ENCODE peak calls at places on chromosomes 13 and 19, in eight cellular contexts. One of them, this sample, is unnamed.

GRCh38 chr13:73851104-73851503 is 283.1 kb downstream of the KLF12 start:
- ATAC-seq in upper lobe of left lung: no peak
- ATAC-seq in HCT116: no peak
- ATAC-seq in A549: no peak
- ATAC-seq in K562: no peak
- ATAC-seq in right lobe of liver: no peak
- ATAC-seq in body of pancreas: no peak
- ATAC-seq in HepG2: no peak
- ATAC-seq in this sample: no peak

GRCh38 chr19:19098084-19098702 is 34.4 kb downstream of the SLC25A42 start:
- ATAC-seq in upper lobe of left lung: no peak
- ATAC-seq in HCT116: peak
- ATAC-seq in A549: no peak
- ATAC-seq in K562: no peak
- ATAC-seq in right lobe of liver: no peak
- ATAC-seq in body of pancreas: no peak
- ATAC-seq in HepG2: peak
- ATAC-seq in this sample: no peak

GRCh38 chr13:49247722-49248432 is at the start of gene CDADC1:
- ATAC-seq in upper lobe of left lung: peak
- ATAC-seq in HCT116: peak
- ATAC-seq in A549: peak
- ATAC-seq in K562: peak
- ATAC-seq in right lobe of liver: peak
- ATAC-seq in body of pancreas: peak
- ATAC-seq in HepG2: peak
- ATAC-seq in this sample: peak

GRCh38 chr13:39326471-39326870 is 276.5 kb downstream of the LHFPL6 start:
- ATAC-seq in upper lobe of left lung: no peak
- ATAC-seq in HCT116: no peak
- ATAC-seq in A549: no peak
- ATAC-seq in K562: no peak
- ATAC-seq in right lobe of liver: no peak
- ATAC-seq in body of pancreas: no peak
- ATAC-seq in HepG2: no peak
- ATAC-seq in this sample: no peak

GRCh38 chr13:98300956-98301641 is 124.0 kb upstream of the RNF113B start:
- ATAC-seq in upper lobe of left lung: no peak
- ATAC-seq in HCT116: no peak
- ATAC-seq in A549: no peak
- ATAC-seq in K562: no peak
- ATAC-seq in right lobe of liver: peak
- ATAC-seq in body of pancreas: peak
- ATAC-seq in HepG2: peak
- ATAC-seq in this sample: peak

GRCh38 chr13:76023644-76024043 is 387.5 kb downstream of the LMO7 start:
- ATAC-seq in upper lobe of left lung: no peak
- ATAC-seq in HCT116: no peak
- ATAC-seq in A549: no peak
- ATAC-seq in K562: no peak
- ATAC-seq in right lobe of liver: no peak
- ATAC-seq in body of pancreas: no peak
- ATAC-seq in HepG2: no peak
- ATAC-seq in this sample: no peak

GRCh38 chr13:18995259-18995873 is 186.3 kb downstream of the TUBA3C start:
- ATAC-seq in upper lobe of left lung: no peak
- ATAC-seq in HCT116: no peak
- ATAC-seq in A549: no peak
- ATAC-seq in K562: no peak
- ATAC-seq in right lobe of liver: peak
- ATAC-seq in body of pancreas: no peak
- ATAC-seq in HepG2: no peak
- ATAC-seq in this sample: no peak

GRCh38 chr13:99959538-99960230 is 11.9 kb downstream of the ZIC5 start:
- ATAC-seq in upper lobe of left lung: no peak
- ATAC-seq in HCT116: no peak
- ATAC-seq in A549: peak
- ATAC-seq in K562: no peak
- ATAC-seq in right lobe of liver: no peak
- ATAC-seq in body of pancreas: no peak
- ATAC-seq in HepG2: no peak
- ATAC-seq in this sample: no peak

GRCh38 chr19:5313307-5313706 is 27.3 kb downstream of the PTPRS start:
- ATAC-seq in upper lobe of left lung: no peak
- ATAC-seq in HCT116: no peak
- ATAC-seq in A549: no peak
- ATAC-seq in K562: no peak
- ATAC-seq in right lobe of liver: no peak
- ATAC-seq in body of pancreas: no peak
- ATAC-seq in HepG2: no peak
- ATAC-seq in this sample: no peak

GRCh38 chr13:73952683-73953082 is 181.5 kb downstream of the KLF12 start:
- ATAC-seq in upper lobe of left lung: no peak
- ATAC-seq in HCT116: no peak
- ATAC-seq in A549: no peak
- ATAC-seq in K562: no peak
- ATAC-seq in right lobe of liver: no peak
- ATAC-seq in body of pancreas: no peak
- ATAC-seq in HepG2: no peak
- ATAC-seq in this sample: no peak

GRCh38 chr19:29404951-29405727 is 120.7 kb upstream of the VSTM2B start:
- ATAC-seq in upper lobe of left lung: no peak
- ATAC-seq in HCT116: no peak
- ATAC-seq in A549: no peak
- ATAC-seq in K562: no peak
- ATAC-seq in right lobe of liver: peak
- ATAC-seq in body of pancreas: no peak
- ATAC-seq in HepG2: no peak
- ATAC-seq in this sample: peak

GRCh38 chr19:10474962-10475451 is 28.1 kb downstream of the KEAP1 start:
- ATAC-seq in upper lobe of left lung: no peak
- ATAC-seq in HCT116: no peak
- ATAC-seq in A549: no peak
- ATAC-seq in K562: peak
- ATAC-seq in right lobe of liver: no peak
- ATAC-seq in body of pancreas: no peak
- ATAC-seq in HepG2: no peak
- ATAC-seq in this sample: no peak

GRCh38 chr13:28384789-28385188 is 110.1 kb downstream of the FLT1 start:
- ATAC-seq in upper lobe of left lung: no peak
- ATAC-seq in HCT116: no peak
- ATAC-seq in A549: no peak
- ATAC-seq in K562: no peak
- ATAC-seq in right lobe of liver: no peak
- ATAC-seq in body of pancreas: no peak
- ATAC-seq in HepG2: no peak
- ATAC-seq in this sample: no peak

GRCh38 chr13:113748862-113749451 is 10.1 kb upstream of the TMEM255B start:
- ATAC-seq in upper lobe of left lung: peak
- ATAC-seq in HCT116: no peak
- ATAC-seq in A549: no peak
- ATAC-seq in K562: no peak
- ATAC-seq in right lobe of liver: no peak
- ATAC-seq in body of pancreas: no peak
- ATAC-seq in HepG2: peak
- ATAC-seq in this sample: no peak

GRCh38 chr19:40414536-40415535 is 1.7 kb upstream of the PRX start:
- ATAC-seq in upper lobe of left lung: no peak
- ATAC-seq in HCT116: no peak
- ATAC-seq in A549: no peak
- ATAC-seq in K562: no peak
- ATAC-seq in right lobe of liver: no peak
- ATAC-seq in body of pancreas: no peak
- ATAC-seq in HepG2: no peak
- ATAC-seq in this sample: no peak

GRCh38 chr13:25310891-25311290 is 9.5 kb downstream of the NUP58 start:
- ATAC-seq in upper lobe of left lung: no peak
- ATAC-seq in HCT116: no peak
- ATAC-seq in A549: no peak
- ATAC-seq in K562: no peak
- ATAC-seq in right lobe of liver: no peak
- ATAC-seq in body of pancreas: no peak
- ATAC-seq in HepG2: no peak
- ATAC-seq in this sample: no peak

GRCh38 chr19:11452814-11453335 is 17.4 kb downstream of the PRKCSH start:
- ATAC-seq in upper lobe of left lung: no peak
- ATAC-seq in HCT116: no peak
- ATAC-seq in A549: no peak
- ATAC-seq in K562: peak
- ATAC-seq in right lobe of liver: no peak
- ATAC-seq in body of pancreas: no peak
- ATAC-seq in HepG2: no peak
- ATAC-seq in this sample: no peak

GRCh38 chr19:14114854-14115253 is 2.7 kb downstream of the PRKACA start:
- ATAC-seq in upper lobe of left lung: no peak
- ATAC-seq in HCT116: no peak
- ATAC-seq in A549: no peak
- ATAC-seq in K562: no peak
- ATAC-seq in right lobe of liver: peak
- ATAC-seq in body of pancreas: no peak
- ATAC-seq in HepG2: no peak
- ATAC-seq in this sample: no peak

GRCh38 chr13:78608705-78609463 is 5.5 kb upstream of the POU4F1 start:
- ATAC-seq in upper lobe of left lung: no peak
- ATAC-seq in HCT116: no peak
- ATAC-seq in A549: peak
- ATAC-seq in K562: no peak
- ATAC-seq in right lobe of liver: peak
- ATAC-seq in body of pancreas: no peak
- ATAC-seq in HepG2: peak
- ATAC-seq in this sample: no peak

GRCh38 chr19:31553112-31553843 is 204.0 kb upstream of the TSHZ3 start:
- ATAC-seq in upper lobe of left lung: no peak
- ATAC-seq in HCT116: no peak
- ATAC-seq in A549: no peak
- ATAC-seq in K562: no peak
- ATAC-seq in right lobe of liver: no peak
- ATAC-seq in body of pancreas: no peak
- ATAC-seq in HepG2: no peak
- ATAC-seq in this sample: no peak

GRCh38 chr13:99041788-99042187 is 63.9 kb upstream of the DOCK9 start:
- ATAC-seq in upper lobe of left lung: no peak
- ATAC-seq in HCT116: no peak
- ATAC-seq in A549: no peak
- ATAC-seq in K562: no peak
- ATAC-seq in right lobe of liver: no peak
- ATAC-seq in body of pancreas: no peak
- ATAC-seq in HepG2: no peak
- ATAC-seq in this sample: no peak

GRCh38 chr19:2048959-2049740 is 1.9 kb downstream of the MKNK2 start:
- ATAC-seq in upper lobe of left lung: peak
- ATAC-seq in HCT116: no peak
- ATAC-seq in A549: peak
- ATAC-seq in K562: no peak
- ATAC-seq in right lobe of liver: no peak
- ATAC-seq in body of pancreas: no peak
- ATAC-seq in HepG2: peak
- ATAC-seq in this sample: no peak
- TF ChIP-seq POLR2A in upper lobe of left lung: no peak
- TF ChIP-seq POLR2A in HCT116: no peak
- TF ChIP-seq POLR2A in A549: no peak
- TF ChIP-seq POLR2A in K562: no peak
- TF ChIP-seq POLR2A in right lobe of liver: no peak
- TF ChIP-seq POLR2A in body of pancreas: no peak
- TF ChIP-seq POLR2A in HepG2: no peak
- TF ChIP-seq POLR2A in this sample: no peak

GRCh38 chr19:6803036-6803404 is 30.5 kb downstream of the VAV1 start:
- ATAC-seq in upper lobe of left lung: no peak
- ATAC-seq in HCT116: no peak
- ATAC-seq in A549: no peak
- ATAC-seq in K562: no peak
- ATAC-seq in right lobe of liver: no peak
- ATAC-seq in body of pancreas: no peak
- ATAC-seq in HepG2: no peak
- ATAC-seq in this sample: no peak

GRCh38 chr19:6802336-6803035 is 30.0 kb downstream of the VAV1 start:
- ATAC-seq in upper lobe of left lung: peak
- ATAC-seq in HCT116: peak
- ATAC-seq in A549: peak
- ATAC-seq in K562: peak
- ATAC-seq in right lobe of liver: peak
- ATAC-seq in body of pancreas: no peak
- ATAC-seq in HepG2: no peak
- ATAC-seq in this sample: peak

GRCh38 chr19:6796278-6796677 is 23.8 kb downstream of the VAV1 start:
- ATAC-seq in upper lobe of left lung: no peak
- ATAC-seq in HCT116: no peak
- ATAC-seq in A549: no peak
- ATAC-seq in K562: no peak
- ATAC-seq in right lobe of liver: no peak
- ATAC-seq in body of pancreas: no peak
- ATAC-seq in HepG2: no peak
- ATAC-seq in this sample: no peak

GRCh38 chr19:6801397-6802086 is 29.0 kb downstream of the VAV1 start:
- ATAC-seq in upper lobe of left lung: peak
- ATAC-seq in HCT116: peak
- ATAC-seq in A549: peak
- ATAC-seq in K562: peak
- ATAC-seq in right lobe of liver: peak
- ATAC-seq in body of pancreas: peak
- ATAC-seq in HepG2: no peak
- ATAC-seq in this sample: peak

GRCh38 chr19:6800991-6801396 is 28.5 kb downstream of the VAV1 start:
- ATAC-seq in upper lobe of left lung: peak
- ATAC-seq in HCT116: peak
- ATAC-seq in A549: peak
- ATAC-seq in K562: no peak
- ATAC-seq in right lobe of liver: peak
- ATAC-seq in body of pancreas: peak
- ATAC-seq in HepG2: no peak
- ATAC-seq in this sample: no peak
- H3K4me3 ChIP-seq in upper lobe of left lung: peak
- H3K4me3 ChIP-seq in HCT116: peak
- H3K4me3 ChIP-seq in A549: peak
- H3K4me3 ChIP-seq in K562: no peak
- H3K4me3 ChIP-seq in right lobe of liver: no peak
- H3K4me3 ChIP-seq in body of pancreas: no peak
- H3K4me3 ChIP-seq in HepG2: no peak
- H3K4me3 ChIP-seq in this sample: peak

DNA sequence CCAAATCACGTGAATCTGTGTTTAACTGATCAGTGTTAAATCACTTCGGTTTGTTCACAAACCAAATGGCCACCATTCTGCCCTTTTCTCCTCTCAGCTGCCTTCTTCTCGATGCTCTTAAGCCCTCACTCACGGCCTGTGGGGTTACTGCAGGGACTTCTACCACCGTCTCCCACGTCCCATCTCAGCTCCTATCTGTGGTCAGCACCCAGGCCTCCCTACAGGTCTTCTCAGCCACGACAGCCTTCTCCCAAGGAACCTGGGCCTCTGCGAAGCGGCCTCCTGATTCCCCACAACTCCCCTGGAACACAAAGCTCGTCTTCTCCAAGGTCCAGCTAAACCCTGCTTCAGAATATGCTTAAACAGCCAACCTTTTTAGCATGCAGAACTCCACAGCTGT is 103.8 kb downstream of the COL4A2 start:
- ATAC-seq in upper lobe of left lung: no peak
- ATAC-seq in HCT116: no peak
- ATAC-seq in A549: no peak
- ATAC-seq in K562: no peak
- ATAC-seq in right lobe of liver: no peak
- ATAC-seq in body of pancreas: no peak
- ATAC-seq in HepG2: no peak
- ATAC-seq in this sample: no peak
- TF ChIP-seq POLR2A in upper lobe of left lung: no peak
- TF ChIP-seq POLR2A in HCT116: no peak
- TF ChIP-seq POLR2A in A549: no peak
- TF ChIP-seq POLR2A in K562: no peak
- TF ChIP-seq POLR2A in right lobe of liver: no peak
- TF ChIP-seq POLR2A in body of pancreas: no peak
- TF ChIP-seq POLR2A in HepG2: no peak
- TF ChIP-seq POLR2A in this sample: no peak

GRCh38 chr19:34274827-34275625 is 20.7 kb downstream of the GARRE1 start:
- ATAC-seq in upper lobe of left lung: no peak
- ATAC-seq in HCT116: no peak
- ATAC-seq in A549: no peak
- ATAC-seq in K562: no peak
- ATAC-seq in right lobe of liver: no peak
- ATAC-seq in body of pancreas: no peak
- ATAC-seq in HepG2: peak
- ATAC-seq in this sample: no peak
- H3K4me3 ChIP-seq in upper lobe of left lung: no peak
- H3K4me3 ChIP-seq in HCT116: no peak
- H3K4me3 ChIP-seq in A549: no peak
- H3K4me3 ChIP-seq in K562: no peak
- H3K4me3 ChIP-seq in right lobe of liver: no peak
- H3K4me3 ChIP-seq in body of pancreas: no peak
- H3K4me3 ChIP-seq in HepG2: no peak
- H3K4me3 ChIP-seq in this sample: no peak

This sample was measured in gastroesophageal sphincter.